ENCODE peak calls at places on chromosome 18, in seven cellular contexts. K is cardiac muscle cell; V is breast epithelium; S is CD8-positive, alpha-beta T cell; Z is heart left ventricle; W is GM23338; N is endodermal cell. H is an unnamed sample.

GRCh38 chr18:73563345-73563744 is 584.3 kb downstream of the FBXO15 start:
- DNase-seq in K (no peak), V (no peak), S (no peak), Z (no peak), W (no peak), N (no peak), H (no peak)

GRCh38 chr18:28176933-28177827 is at the start of gene CDH2:
- DNase-seq in K (peak; percentile 95), V (no peak), S (no peak), Z (peak; percentile 69), W (peak; percentile 86), N (peak; percentile 95), H (peak; percentile 70)

GRCh38 chr18:34857310-34857709 is 147.2 kb downstream of the DTNA start:
- DNase-seq in K (no peak), V (no peak), S (no peak), Z (no peak), W (no peak), N (no peak), H (no peak)

GRCh38 chr18:42706618-42707017 is 408.9 kb downstream of the RIT2 start:
- DNase-seq in K (peak; percentile 67), V (peak; percentile 67), S (peak; percentile 4), Z (no peak), W (peak; percentile 39), N (peak; percentile 58), H (no peak)

GRCh38 chr18:32771871-32772499 is 838 bp downstream of the KLHL14 start:
- DNase-seq in K (peak; percentile 67), V (no peak), S (no peak), Z (no peak), W (peak; percentile 70), N (peak; percentile 83), H (no peak)

GRCh38 chr18:76491436-76491800 is 3.6 kb downstream of the ZNF516 start:
- DNase-seq in K (peak; percentile 77), V (peak; percentile 70), S (peak; percentile 79), Z (peak; percentile 87), W (peak; percentile 77), N (peak; percentile 91), H (peak; percentile 81)

GRCh38 chr18:37207343-37207742 is 358.3 kb downstream of the CELF4 start:
- DNase-seq in K (no peak), V (no peak), S (no peak), Z (no peak), W (peak; percentile 52), N (no peak), H (no peak)

GRCh38 chr18:21703241-21703820 is 1.2 kb downstream of the ABHD3 start:
- DNase-seq in K (no peak), V (no peak), S (peak; percentile 45), Z (no peak), W (peak; percentile 64), N (peak; percentile 63), H (no peak)

GRCh38 chr18:23716516-23716915 is 27.3 kb downstream of the LAMA3 start:
- DNase-seq in K (no peak), V (peak; percentile 25), S (no peak), Z (no peak), W (peak; percentile 43), N (peak; percentile 80), H (no peak)

GRCh38 chr18:49619792-49620191 is 57.9 kb downstream of the LIPG start:
- DNase-seq in K (no peak), V (no peak), S (no peak), Z (no peak), W (no peak), N (peak; percentile 57), H (no peak)
- TF ChIP-seq CTCF in K (no peak), V (no peak), S (no peak), Z (no peak), W (no peak), N (no peak), H (no peak)

GRCh38 chr18:58227361-58227930 is 183.4 kb downstream of the NEDD4L start:
- DNase-seq in K (no peak), V (no peak), S (no peak), Z (no peak), W (no peak), N (no peak), H (no peak)
- H3K4me1 ChIP-seq in K (peaks cover 17% of the 10 kb centered on the region), V (peaks cover 16% of the 10 kb centered on the region), S (no peaks in the 10 kb centered on the region), Z (peaks cover 13% of the 10 kb centered on the region), W (peaks cover 79% of the 10 kb centered on the region), N (peaks cover 4% of the 10 kb centered on the region), H (peaks cover 32% of the 10 kb centered on the region)

DNA sequence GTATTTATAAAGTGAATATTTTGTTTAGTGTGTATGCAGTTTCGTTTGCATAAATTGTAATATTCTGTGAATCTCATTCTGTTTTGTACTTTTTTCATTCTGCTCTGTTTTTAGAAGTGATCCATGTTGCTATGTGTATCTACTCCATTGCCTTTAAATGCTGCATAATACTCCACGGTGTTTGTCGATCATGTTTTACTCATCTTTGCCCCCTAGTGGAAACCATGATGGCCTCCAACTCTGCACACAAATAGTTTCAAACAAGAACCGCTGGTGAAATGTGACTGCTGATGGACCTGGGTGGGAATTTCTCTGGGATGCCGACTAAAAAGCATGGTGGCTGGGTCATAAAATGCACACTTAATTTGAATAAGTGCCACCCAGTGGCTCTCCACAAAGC is 32.0 kb upstream of the SKOR2 start:
- DNase-seq in K (peak; percentile 40), V (no peak), S (no peak), Z (no peak), W (peak; percentile 79), N (peak; percentile 69), H (no peak)
- TF ChIP-seq CTCF in K (peak; percentile 50), V (no peak), S (no peak), Z (peak; percentile 12), W (peak; percentile 73), N (peak; percentile 78), H (peak; percentile 52)

GRCh38 chr18:48831802-48832201 is 119.0 kb downstream of the SMAD7 start:
- DNase-seq in K (no peak), V (no peak), S (no peak), Z (no peak), W (no peak), N (peak; percentile 36), H (no peak)
- H3K4me1 ChIP-seq in K (peaks cover 69% of the 10 kb centered on the region), V (peaks cover 5% of the 10 kb centered on the region), S (peaks cover 41% of the 10 kb centered on the region), Z (peaks cover 44% of the 10 kb centered on the region), W (peaks cover 37% of the 10 kb centered on the region), N (peaks cover 17% of the 10 kb centered on the region), H (peaks cover 73% of the 10 kb centered on the region)

H was measured in left ventricle myocardium inferior.